ENCODE peak calls at places on chromosome 18, in six cellular contexts. L is skeletal muscle cell, O is NCI-H1930, A is NCI-H345, P is kidney epithelial cell, U is KG1. J is an unnamed sample.

GRCh38 chr18:58258707-58259342 is 214.8 kb downstream of the NEDD4L start:
- DNase-seq in U (no peak), P (no peak), L (no peak), A (no peak), O (no peak), J (no peak)

GRCh38 chr18:3595282-3596273 is 145.6 kb downstream of the TGIF1 start:
- DNase-seq in U (peak), P (peak), A (peak), L (peak), O (no peak), J (no peak)

GRCh38 chr18:79805211-79805862 is 7.6 kb downstream of the KCNG2 start:
- DNase-seq in L (no peak), A (no peak), U (no peak), O (no peak), P (no peak), J (no peak)

GRCh38 chr18:70273021-70273420 is 15.8 kb upstream of the SOCS6 start:
- DNase-seq in P (no peak), U (no peak), L (no peak), A (no peak), O (no peak), J (no peak)

GRCh38 chr18:27707201-27707600 is 469.7 kb downstream of the CDH2 start:
- DNase-seq in L (no peak), P (no peak), A (no peak), U (no peak), O (no peak), J (no peak)

GRCh38 chr18:76232010-76232409 is 263.0 kb downstream of the ZNF516 start:
- DNase-seq in P (no peak), A (no peak), O (no peak), L (no peak), U (no peak), J (no peak)

GRCh38 chr18:79786781-79787526 is 10.8 kb upstream of the KCNG2 start:
- DNase-seq in O (no peak), P (no peak), U (no peak), L (peak), A (no peak), J (no peak)

GRCh38 chr18:68355637-68356036 is 359.3 kb downstream of the TMX3 start:
- DNase-seq in A (no peak), P (no peak), O (no peak), L (no peak), U (no peak), J (no peak)

GRCh38 chr18:75845413-75845812 is 417.9 kb upstream of the SMIM21 start:
- DNase-seq in O (no peak), U (no peak), L (no peak), A (no peak), P (no peak), J (no peak)

GRCh38 chr18:54641734-54642133 is 50.7 kb downstream of the DYNAP start:
- DNase-seq in P (no peak), U (no peak), O (no peak), A (no peak), L (no peak), J (no peak)

GRCh38 chr18:12849548-12849947 is 34.5 kb downstream of the PTPN2 start:
- DNase-seq in L (no peak), A (no peak), O (no peak), U (no peak), P (no peak), J (no peak)